ENCODE peak calls at places on chromosomes 7 and 10, in five cellular contexts. K is suprapubic skin; E is activated CD4-positive, alpha-beta T cell treated with anti-CD3 and anti-CD28 coated beads, Interleukin-2, amount 50 U/mL, for 48 hours; V is C1 segment of cervical spinal cord; D is heart right ventricle. T is an unnamed sample.

GRCh38 chr7:135100856-135101255 is 47.0 kb upstream of the TMEM140 start:
- DNase-seq in K (no peak), E (no peak), D (no peak), V (no peak), T (peak; percentile 47)

GRCh38 chr7:128065872-128066271 is 34.6 kb upstream of the LRRC4 start:
- DNase-seq in E (no peak), K (no peak), D (no peak), V (no peak), T (no peak)

GRCh38 chr7:128387216-128387615 is 22.6 kb downstream of the IMPDH1 start:
- DNase-seq in V (no peak), D (no peak), K (peak; percentile 58), E (no peak), T (no peak)

GRCh38 chr7:130667593-130668257 is 823 bp downstream of the COPG2 start:
- DNase-seq in K (no peak), E (no peak), D (no peak), V (no peak), T (peak; percentile 11)

GRCh38 chr7:131848033-131848432 is 291.6 kb upstream of the PODXL start:
- DNase-seq in D (no peak), K (no peak), E (no peak), V (no peak), T (no peak)

GRCh38 chr7:11524476-11525398 is 307.3 kb downstream of the THSD7A start:
- DNase-seq in V (no peak), K (no peak), E (no peak), D (no peak), T (no peak)

GRCh38 chr7:29346574-29346973 is 152.0 kb downstream of the CHN2 start:
- DNase-seq in D (no peak), K (no peak), E (no peak), V (no peak), T (no peak)

GRCh38 chr10:21811245-21811585 is 192.3 kb downstream of the DNAJC1 start:
- DNase-seq in E (no peak), D (no peak), K (no peak), V (no peak), T (no peak)

GRCh38 chr7:18896343-18896975 is 221.0 kb downstream of the TWIST1 start:
- DNase-seq in E (no peak), D (no peak), V (no peak), K (no peak), T (peak; percentile 31)

GRCh38 chr7:130367088-130367755 is 13.1 kb upstream of the CPA1 start:
- DNase-seq in K (no peak), V (no peak), E (no peak), D (no peak), T (no peak)

GRCh38 chr10:3467052-3467906 is 294.7 kb upstream of the PITRM1 start:
- DNase-seq in V (no peak), E (peak; percentile 48), D (peak; percentile 81), K (peak; percentile 95), T (peak; percentile 96)

GRCh38 chr7:79502151-79502550 is 48.7 kb upstream of the MAGI2 start:
- DNase-seq in E (no peak), D (no peak), K (no peak), V (no peak), T (no peak)

GRCh38 chr7:74334026-74334425 is 44.8 kb downstream of the CLIP2 start:
- DNase-seq in E (no peak), K (no peak), D (no peak), V (no peak), T (peak; percentile 75)

GRCh38 chr10:18378766-18379165 is 238.5 kb downstream of the CACNB2 start:
- DNase-seq in D (peak; percentile 25), E (no peak), K (no peak), V (no peak), T (no peak)

GRCh38 chr10:132407846-132408278 is 10.9 kb downstream of the PWWP2B start:
- DNase-seq in D (peak; percentile 47), V (peak; percentile 46), K (no peak), E (no peak), T (no peak)

GRCh38 chr7:121406-121805 is 71.0 kb upstream of the FAM20C start:
- DNase-seq in V (no peak), K (no peak), D (no peak), E (no peak), T (no peak)

GRCh38 chr10:22022257-22023051 is 18.9 kb upstream of the DNAJC1 start:
- DNase-seq in K (no peak), D (peak; percentile 14), E (peak; percentile 64), V (no peak), T (no peak)

GRCh38 chr7:129652914-129653313 is 41.4 kb downstream of the NRF1 start:
- DNase-seq in E (no peak), D (no peak), K (no peak), V (no peak), T (no peak)

GRCh38 chr7:143381427-143382125 is 431 bp downstream of the ZYX start:
- DNase-seq in E (peak; percentile 34), D (peak; percentile 86), K (no peak), V (peak; percentile 41), T (peak; percentile 74)

GRCh38 chr7:6106140-6106904 is 75.1 kb downstream of the ANKRD61 start:
- DNase-seq in D (no peak), E (peak; percentile 40), V (no peak), K (peak; percentile 43), T (peak; percentile 53)

GRCh38 chr10:3835770-3836169 is 50.8 kb upstream of the KLF6 start:
- DNase-seq in V (no peak), D (no peak), K (no peak), E (no peak), T (no peak)

GRCh38 chr7:48224042-48224441 is 52.8 kb downstream of the ABCA13 start:
- DNase-seq in K (no peak), D (no peak), V (no peak), E (no peak), T (no peak)

GRCh38 chr10:33211123-33211878 is 123.2 kb downstream of the NRP1 start:
- DNase-seq in E (peak; percentile 15), V (no peak), D (peak; percentile 52), K (no peak), T (peak; percentile 81)

GRCh38 chr7:155643804-155644177 is 670 bp upstream of the RBM33 start:
- DNase-seq in D (no peak), V (no peak), K (no peak), E (no peak), T (peak; percentile 21)

GRCh38 chr10:112634096-112634830 is 187.2 kb downstream of the VTI1A start:
- DNase-seq in K (no peak), V (no peak), D (no peak), E (no peak), T (peak; percentile 56)

GRCh38 chr7:41931263-41931646 is 228.4 kb upstream of the INHBA start:
- DNase-seq in V (no peak), E (no peak), D (no peak), K (no peak), T (no peak)

GRCh38 chr10:130471486-130471885 is 335.3 kb downstream of the GLRX3 start:
- DNase-seq in K (peak; percentile 64), V (no peak), D (no peak), E (no peak), T (no peak)

T was measured in EL.